ENCODE peak calls at places on chromosomes 13 and 19, in four cellular contexts. F is esophagus muscularis mucosa, I is sigmoid colon, R is adrenal gland. L is an unnamed sample.

GRCh38 chr19:36963262-36963661 is 47.1 kb downstream of the ZNF568 start:
- DNase-seq in F (no peak), I (no peak), R (no peak), L (no peak)

GRCh38 chr13:30840515-30840914 is 65.6 kb upstream of the MEDAG start:
- DNase-seq in R (no peak), I (no peak), F (no peak), L (no peak)

GRCh38 chr13:45807520-45808099 is 43.9 kb downstream of the SIAH3 start:
- DNase-seq in I (no peak), R (peak; percentile 66), F (no peak), L (no peak)

GRCh38 chr19:18171605-18172327 is 1.8 kb upstream of the IFI30 start:
- DNase-seq in R (peak; percentile 66), F (no peak), I (no peak), L (no peak)

GRCh38 chr13:50127726-50128291 is 112.6 kb downstream of the KCNRG start:
- DNase-seq in I (no peak), F (no peak), R (no peak), L (peak; percentile 79)

GRCh38 chr19:32041681-32042292 is 303.6 kb upstream of the ZNF507 start:
- DNase-seq in F (no peak), R (peak; percentile 67), I (no peak), L (no peak)

GRCh38 chr13:72104656-72105180 is 237.7 kb upstream of the DACH1 start:
- DNase-seq in R (no peak), I (no peak), F (no peak), L (no peak)

GRCh38 chr13:52411629-52412028 is 5.7 kb upstream of the THSD1 start:
- DNase-seq in I (no peak), R (no peak), F (no peak), L (no peak)

GRCh38 chr13:50676602-50677001 is 166.9 kb downstream of the DLEU7 start:
- DNase-seq in F (peak; percentile 45), I (no peak), R (peak; percentile 70), L (no peak)

GRCh38 chr13:27496851-27497250 is 46.5 kb upstream of the MTIF3 start:
- DNase-seq in F (no peak), R (no peak), I (no peak), L (no peak)

GRCh38 chr13:30224732-30225131 is 82.6 kb downstream of the KATNAL1 start:
- DNase-seq in R (no peak), I (no peak), F (no peak), L (no peak)

GRCh38 chr19:4516199-4516938 is 1.9 kb downstream of the PLIN4 start:
- DNase-seq in R (no peak), I (no peak), F (no peak), L (no peak)

GRCh38 chr13:112984954-112985802 is 16.2 kb downstream of the MCF2L start:
- DNase-seq in I (no peak), F (no peak), R (no peak), L (no peak)

GRCh38 chr13:105220886-105221285 is 1314.6 kb downstream of the EFNB2 start:
- DNase-seq in R (no peak), F (no peak), I (no peak), L (no peak)

GRCh38 chr19:5130371-5131030 is 161.6 kb downstream of the KDM4B start:
- DNase-seq in I (no peak), R (no peak), F (no peak), L (peak; percentile 90)

GRCh38 chr19:1131718-1132552 is 28.1 kb downstream of the GPX4 start:
- DNase-seq in F (peak; percentile 98), R (peak; percentile 93), I (peak; percentile 91), L (peak; percentile 99)

GRCh38 chr13:112574476-112575294 is 13.3 kb downstream of the TUBGCP3 start:
- DNase-seq in F (peak; percentile 84), R (no peak), I (no peak), L (no peak)

GRCh38 chr19:43636121-43636683 is 3.4 kb downstream of the CADM4 start:
- DNase-seq in R (no peak), F (no peak), I (no peak), L (no peak)

GRCh38 chr13:48446454-48446853 is 33.5 kb upstream of the LPAR6 start:
- DNase-seq in F (no peak), R (no peak), I (no peak), L (no peak)

GRCh38 chr19:55586976-55587668 is 6.5 kb upstream of the ZNF579 start:
- DNase-seq in F (peak; percentile 96), R (peak; percentile 97), I (peak; percentile 96), L (peak; percentile 97)

GRCh38 chr13:24213932-24214331 is 53.4 kb downstream of the SPATA13 start:
- DNase-seq in I (no peak), F (no peak), R (no peak), L (no peak)

GRCh38 chr19:1945899-1946298 is 4.9 kb downstream of the CSNK1G2 start:
- DNase-seq in R (peak; percentile 63), F (no peak), I (peak; percentile 80), L (no peak)

DNA sequence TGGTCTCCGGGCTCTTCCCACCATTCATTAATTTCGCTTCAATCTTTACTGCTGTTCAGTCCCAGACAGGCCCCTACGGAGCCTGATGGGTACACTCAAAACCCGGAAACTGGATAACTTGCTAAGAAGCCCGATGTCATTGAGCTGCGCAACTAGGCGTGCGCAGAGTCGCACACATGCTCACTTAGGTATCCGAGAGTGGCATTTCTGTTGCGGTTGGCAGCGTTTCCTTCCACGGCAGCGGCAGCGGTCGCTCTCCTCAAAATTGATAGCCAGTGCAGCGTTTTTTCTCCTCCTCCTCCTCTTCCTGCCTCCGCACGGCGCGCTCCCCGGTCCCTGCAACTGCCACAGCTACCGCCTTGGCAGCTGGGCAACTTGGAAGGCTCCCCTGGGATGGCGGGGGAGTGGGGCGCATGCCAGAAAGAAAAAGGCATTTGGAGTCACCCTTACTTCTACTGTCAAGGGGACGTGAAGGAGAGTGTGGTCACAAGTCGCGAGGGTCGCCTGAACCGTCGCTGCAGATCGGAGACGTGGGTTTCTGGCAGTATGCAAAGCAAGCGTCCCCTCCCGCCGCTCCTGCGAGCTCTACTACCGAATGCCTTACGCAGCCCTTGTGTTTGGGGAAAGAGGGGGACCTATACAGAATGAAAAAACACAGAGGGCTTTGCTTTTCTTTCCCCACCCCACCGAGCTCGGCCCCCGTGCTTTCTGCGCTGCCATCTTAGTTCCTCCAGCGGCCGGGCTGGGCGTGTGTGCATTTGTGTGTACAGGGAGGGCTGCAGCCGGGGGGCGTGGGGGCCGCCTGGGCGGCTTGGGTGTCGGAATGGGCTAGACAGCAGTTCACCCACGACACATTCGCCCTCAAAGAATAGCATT is 2.5 kb upstream of the MYCBP2 start:
- DNase-seq in R (peak; percentile 88), I (peak; percentile 88), F (no peak), L (peak; percentile 97)
- TF ChIP-seq POLR2A in R (peak; percentile 73), I (no peak), F (no peak), L (peak; percentile 87)

DNA sequence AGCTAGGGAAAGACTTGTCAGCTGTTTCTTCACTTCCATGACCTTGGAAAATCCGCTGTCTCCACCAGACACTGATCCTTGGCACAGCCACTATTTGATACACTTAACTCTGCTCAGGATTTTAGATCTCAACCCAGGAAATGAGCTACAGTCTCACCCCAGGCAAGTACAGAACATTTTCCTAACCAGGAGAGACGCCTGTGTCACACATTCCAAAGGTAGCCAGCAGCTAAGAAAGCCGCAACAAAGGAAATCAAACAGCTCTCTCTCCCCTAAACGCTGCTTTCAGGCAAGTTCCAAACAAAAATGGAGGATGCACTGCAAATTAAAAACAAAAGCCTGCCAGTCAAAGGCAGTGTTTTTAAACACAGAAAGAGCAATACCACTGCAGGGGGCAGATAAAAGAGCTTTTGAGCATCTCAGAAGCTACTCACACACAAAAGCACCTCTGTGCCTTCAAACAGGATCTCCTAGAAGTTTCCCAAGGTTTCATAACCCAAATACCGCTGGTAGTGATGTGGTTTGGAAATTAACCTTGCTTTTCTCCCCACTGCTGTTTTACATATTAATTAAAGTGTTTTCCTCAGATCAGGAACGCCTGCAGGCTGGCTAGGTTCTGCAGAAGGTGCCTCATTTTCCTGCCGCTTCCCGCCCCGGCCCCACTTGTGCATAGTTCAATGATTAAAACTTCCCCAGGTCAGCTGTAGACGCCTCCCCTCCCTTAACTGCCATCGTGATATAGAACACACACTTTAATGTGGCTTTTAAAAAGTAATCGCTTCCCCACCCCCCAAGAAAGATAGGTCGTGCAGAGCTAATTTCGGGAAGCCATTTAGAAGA is 57.1 kb downstream of the IRS2 start:
- DNase-seq in I (no peak), R (peak; percentile 32), F (no peak), L (no peak)
- H3K4me3 ChIP-seq in I (no peak overlapping the region), R (no peak overlapping the region), F (no peak overlapping the region), L (no peak overlapping the region)

GRCh38 chr19:14147797-14148605 is 11.6 kb upstream of the ASF1B start:
- DNase-seq in R (peak; percentile 74), I (peak; percentile 91), F (no peak), L (peak; percentile 88)

GRCh38 chr19:14150041-14150769 is 13.8 kb upstream of the ASF1B start:
- DNase-seq in F (no peak), R (no peak), I (no peak), L (no peak)

GRCh38 chr19:14149011-14149410 is 12.6 kb upstream of the ASF1B start:
- DNase-seq in F (no peak), R (no peak), I (no peak), L (no peak)

GRCh38 chr19:14150770-14151661 is 14.6 kb upstream of the ASF1B start:
- DNase-seq in I (no peak), R (no peak), F (no peak), L (no peak)

DNA sequence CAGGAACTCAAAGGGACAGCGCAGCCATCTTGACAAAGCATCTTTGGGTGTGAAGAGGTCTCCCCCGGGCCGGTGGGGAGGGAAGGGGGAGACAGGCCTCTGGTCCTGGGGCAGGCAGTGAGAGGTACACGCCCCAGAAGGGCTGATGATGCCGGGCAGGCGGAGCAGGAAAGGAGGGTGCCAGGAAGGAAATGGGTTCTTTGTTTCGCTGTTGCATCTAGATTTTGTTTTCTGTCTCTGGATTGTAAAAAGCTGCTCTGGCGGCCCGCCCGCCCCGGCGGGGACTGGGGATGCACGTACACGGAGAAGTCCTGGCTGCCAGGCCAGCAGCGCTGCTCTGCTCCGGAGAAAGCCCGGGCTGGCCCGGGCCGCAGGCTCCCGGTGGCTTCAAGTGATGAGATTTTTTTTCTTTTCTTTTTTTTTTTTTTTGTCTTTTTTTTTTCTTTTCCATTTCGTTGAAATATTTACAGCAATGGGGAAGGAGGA is 13.2 kb upstream of the ASF1B start:
- DNase-seq in I (peak; percentile 96), R (peak; percentile 64), F (peak; percentile 96), L (peak; percentile 87)
- TF ChIP-seq POLR2A in I (no peak), R (no peak), F (no peak), L (no peak)

GRCh38 chr19:16088351-16088984 is 12.2 kb downstream of the TPM4 start:
- DNase-seq in I (peak; percentile 73), F (peak; percentile 85), R (peak; percentile 71), L (no peak)

GRCh38 chr19:16085115-16085514 is 8.8 kb downstream of the TPM4 start:
- DNase-seq in R (peak; percentile 67), I (no peak), F (peak; percentile 64), L (no peak)

GRCh38 chr19:16088985-16089846 is 12.9 kb downstream of the TPM4 start:
- DNase-seq in F (peak; percentile 50), R (peak; percentile 30), I (no peak), L (no peak)

GRCh38 chr19:16087940-16088339 is 11.6 kb downstream of the TPM4 start:
- DNase-seq in R (no peak), I (no peak), F (peak; percentile 91), L (no peak)

DNA sequence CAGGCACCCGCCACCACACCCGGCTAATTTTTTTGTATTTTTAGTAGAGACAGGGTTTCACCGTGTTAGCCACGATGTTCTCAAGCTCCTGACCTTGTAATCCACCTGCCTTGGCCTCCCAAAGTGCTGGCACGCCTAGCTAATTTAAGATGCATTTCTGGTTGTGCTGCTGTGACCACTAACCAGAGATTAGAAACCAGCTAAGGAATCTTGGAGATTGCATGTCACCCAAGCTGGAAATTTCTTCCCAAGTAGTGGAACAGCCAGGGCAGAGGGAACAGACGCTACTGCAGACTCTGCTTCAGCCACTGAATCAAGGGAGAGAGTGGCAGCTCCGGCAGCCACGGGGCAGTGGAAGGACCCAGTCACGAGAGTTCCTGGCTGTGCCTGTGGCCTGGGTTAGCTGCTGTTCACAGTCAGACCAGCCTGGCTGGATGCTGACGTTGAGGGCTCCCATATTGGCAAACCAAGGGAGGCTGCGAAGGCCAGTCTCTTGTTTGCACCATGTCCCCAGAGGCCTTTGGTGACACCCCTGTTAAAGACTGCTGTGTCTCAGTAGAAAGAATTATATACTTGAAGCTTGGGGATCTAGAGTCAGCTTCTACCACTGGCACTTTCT is 7.9 kb downstream of the TPM4 start:
- DNase-seq in I (no peak), R (no peak), F (peak; percentile 42), L (no peak)
- H3K4me3 ChIP-seq in I (no peak overlapping the region), R (no peak overlapping the region), F (no peak overlapping the region), L (no peak overlapping the region)

L was measured in spleen.